ENCODE peak calls at places on chromosomes 16 and 17, in four cellular contexts. One of them, this sample, is unnamed.

GRCh38 chr16:12260647-12261262 is 284.2 kb downstream of the SNX29 start:
- DNase-seq in IMR-90: peak; percentile 84
- DNase-seq in mammary epithelial cell: no peak
- DNase-seq in PC-3: no peak
- DNase-seq in this sample: no peak

GRCh38 chr17:39753514-39754160 is 15.9 kb downstream of the GRB7 start:
- DNase-seq in IMR-90: no peak
- DNase-seq in mammary epithelial cell: no peak
- DNase-seq in PC-3: peak; percentile 25
- DNase-seq in this sample: peak; percentile 43

GRCh38 chr17:6177941-6178694 is 107.9 kb downstream of the WSCD1 start:
- DNase-seq in IMR-90: no peak
- DNase-seq in mammary epithelial cell: no peak
- DNase-seq in PC-3: peak; percentile 4
- DNase-seq in this sample: no peak

GRCh38 chr16:31458073-31458834 is 1.0 kb upstream of the ARMC5 start:
- DNase-seq in IMR-90: peak; percentile 45
- DNase-seq in mammary epithelial cell: peak; percentile 61
- DNase-seq in PC-3: no peak
- DNase-seq in this sample: peak; percentile 65

GRCh38 chr16:10122546-10122945 is 59.7 kb downstream of the GRIN2A start:
- DNase-seq in IMR-90: no peak
- DNase-seq in mammary epithelial cell: no peak
- DNase-seq in PC-3: peak; percentile 31
- DNase-seq in this sample: no peak

GRCh38 chr17:5714993-5715392 is 130.7 kb upstream of the NLRP1 start:
- DNase-seq in IMR-90: no peak
- DNase-seq in mammary epithelial cell: no peak
- DNase-seq in PC-3: no peak
- DNase-seq in this sample: no peak

GRCh38 chr16:11254913-11255736 is 879 bp downstream of the SOCS1 start:
- DNase-seq in IMR-90: peak; percentile 34
- DNase-seq in mammary epithelial cell: peak; percentile 45
- DNase-seq in PC-3: peak; percentile 52
- DNase-seq in this sample: no peak

GRCh38 chr17:74478369-74479100 is 12.1 kb downstream of the CD300A start:
- DNase-seq in IMR-90: no peak
- DNase-seq in mammary epithelial cell: no peak
- DNase-seq in PC-3: no peak
- DNase-seq in this sample: no peak

GRCh38 chr17:29572691-29573557 is 4.4 kb downstream of the TP53I13 start:
- DNase-seq in IMR-90: peak; percentile 56
- DNase-seq in mammary epithelial cell: no peak
- DNase-seq in PC-3: no peak
- DNase-seq in this sample: no peak

GRCh38 chr17:75808905-75809621 is 24.5 kb downstream of the UNK start:
- DNase-seq in IMR-90: peak; percentile 37
- DNase-seq in mammary epithelial cell: peak; percentile 86
- DNase-seq in PC-3: no peak
- DNase-seq in this sample: no peak

GRCh38 chr16:50598256-50598894 is 50.2 kb downstream of the NKD1 start:
- DNase-seq in IMR-90: no peak
- DNase-seq in mammary epithelial cell: no peak
- DNase-seq in PC-3: no peak
- DNase-seq in this sample: no peak

GRCh38 chr16:74743668-74744299 is 30.8 kb downstream of the FA2H start:
- DNase-seq in IMR-90: peak; percentile 79
- DNase-seq in mammary epithelial cell: peak; percentile 65
- DNase-seq in PC-3: peak; percentile 95
- DNase-seq in this sample: peak; percentile 94

GRCh38 chr17:63578769-63579111 is 22.0 kb upstream of the TACO1 start:
- DNase-seq in IMR-90: no peak
- DNase-seq in mammary epithelial cell: no peak
- DNase-seq in PC-3: no peak
- DNase-seq in this sample: no peak
- H4K20me1 ChIP-seq in IMR-90: peaks cover 45% of the 10 kb centered on the region
- H4K20me1 ChIP-seq in mammary epithelial cell: no peaks in the 10 kb centered on the region
- H4K20me1 ChIP-seq in PC-3: peaks cover 20% of the 10 kb centered on the region
- H4K20me1 ChIP-seq in this sample: peaks cover 54% of the 10 kb centered on the region

DNA sequence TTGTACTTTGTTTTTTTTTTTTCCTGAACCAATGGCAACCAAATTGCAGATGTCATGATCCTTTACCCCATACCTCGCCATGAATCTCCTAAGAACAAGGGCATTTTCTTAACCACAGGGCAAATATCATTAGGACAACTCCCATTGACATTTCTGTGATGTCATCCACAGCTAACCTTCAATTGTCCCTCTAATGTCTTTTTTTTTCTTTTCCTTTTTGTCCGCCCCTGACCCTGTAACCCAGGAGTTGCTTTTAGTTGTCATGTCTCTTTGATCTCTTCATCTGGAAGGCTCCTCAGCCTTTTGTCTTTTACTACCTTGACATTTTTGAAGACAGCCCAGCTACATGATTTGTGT is 410 bp upstream of the NAGPA start:
- DNase-seq in IMR-90: no peak
- DNase-seq in mammary epithelial cell: no peak
- DNase-seq in PC-3: no peak
- DNase-seq in this sample: no peak
- H3K4me2 ChIP-seq in IMR-90: peak overlapping the region; percentile 81
- H3K4me2 ChIP-seq in mammary epithelial cell: peak overlapping the region; percentile 89
- H3K4me2 ChIP-seq in PC-3: peak overlapping the region; percentile 97
- H3K4me2 ChIP-seq in this sample: peak overlapping the region; percentile 76

GRCh38 chr16:2088759-2089358 is 41.1 kb downstream of the TSC2 start:
- DNase-seq in IMR-90: no peak
- DNase-seq in mammary epithelial cell: peak; percentile 47
- DNase-seq in PC-3: no peak
- DNase-seq in this sample: no peak

GRCh38 chr16:2086812-2087425 is 39.1 kb downstream of the TSC2 start:
- DNase-seq in IMR-90: no peak
- DNase-seq in mammary epithelial cell: no peak
- DNase-seq in PC-3: no peak
- DNase-seq in this sample: no peak

GRCh38 chr16:2086136-2086742 is 38.5 kb downstream of the TSC2 start:
- DNase-seq in IMR-90: no peak
- DNase-seq in mammary epithelial cell: no peak
- DNase-seq in PC-3: no peak
- DNase-seq in this sample: no peak

GRCh38 chr16:2088192-2088631 is 40.4 kb downstream of the TSC2 start:
- DNase-seq in IMR-90: no peak
- DNase-seq in mammary epithelial cell: no peak
- DNase-seq in PC-3: no peak
- DNase-seq in this sample: no peak

GRCh38 chr16:2087426-2088191 is 39.8 kb downstream of the TSC2 start:
- DNase-seq in IMR-90: no peak
- DNase-seq in mammary epithelial cell: no peak
- DNase-seq in PC-3: no peak
- DNase-seq in this sample: no peak
- H4K20me1 ChIP-seq in IMR-90: peaks cover 21% of the 10 kb centered on the region
- H4K20me1 ChIP-seq in mammary epithelial cell: peaks cover 3% of the 10 kb centered on the region
- H4K20me1 ChIP-seq in PC-3: no peaks in the 10 kb centered on the region
- H4K20me1 ChIP-seq in this sample: peaks cover 3% of the 10 kb centered on the region

GRCh38 chr16:76246587-76246986 is 30.6 kb upstream of the CNTNAP4 start:
- DNase-seq in IMR-90: no peak
- DNase-seq in mammary epithelial cell: no peak
- DNase-seq in PC-3: no peak
- DNase-seq in this sample: no peak
- H3K4me2 ChIP-seq in IMR-90: no peak overlapping the region
- H3K4me2 ChIP-seq in mammary epithelial cell: no peak overlapping the region
- H3K4me2 ChIP-seq in PC-3: no peak overlapping the region
- H3K4me2 ChIP-seq in this sample: no peak overlapping the region

DNA sequence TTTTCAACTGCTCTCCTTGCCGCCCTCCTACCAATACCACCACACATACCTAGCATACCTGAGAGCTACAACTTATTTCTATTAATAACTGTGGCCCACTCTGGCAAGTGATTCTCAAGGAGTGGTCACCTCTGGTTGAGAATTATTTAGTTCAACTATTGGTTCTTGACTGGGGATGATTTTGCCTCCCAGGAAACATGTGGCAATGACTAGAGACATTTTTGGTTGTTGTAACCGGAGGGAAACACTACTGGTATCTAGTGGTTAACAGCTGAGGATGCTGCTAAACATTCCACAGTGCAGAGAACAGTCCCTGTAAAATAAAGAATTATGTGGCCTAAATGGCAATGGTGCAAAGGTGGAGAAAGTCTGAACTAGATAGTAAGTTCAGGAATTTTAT is 96.7 kb downstream of the TRIM37 start:
- DNase-seq in IMR-90: no peak
- DNase-seq in mammary epithelial cell: no peak
- DNase-seq in PC-3: no peak
- DNase-seq in this sample: no peak
- H4K20me1 ChIP-seq in IMR-90: no peaks in the 10 kb centered on the region
- H4K20me1 ChIP-seq in mammary epithelial cell: no peaks in the 10 kb centered on the region
- H4K20me1 ChIP-seq in PC-3: peaks cover 4% of the 10 kb centered on the region
- H4K20me1 ChIP-seq in this sample: peaks cover 3% of the 10 kb centered on the region

DNA sequence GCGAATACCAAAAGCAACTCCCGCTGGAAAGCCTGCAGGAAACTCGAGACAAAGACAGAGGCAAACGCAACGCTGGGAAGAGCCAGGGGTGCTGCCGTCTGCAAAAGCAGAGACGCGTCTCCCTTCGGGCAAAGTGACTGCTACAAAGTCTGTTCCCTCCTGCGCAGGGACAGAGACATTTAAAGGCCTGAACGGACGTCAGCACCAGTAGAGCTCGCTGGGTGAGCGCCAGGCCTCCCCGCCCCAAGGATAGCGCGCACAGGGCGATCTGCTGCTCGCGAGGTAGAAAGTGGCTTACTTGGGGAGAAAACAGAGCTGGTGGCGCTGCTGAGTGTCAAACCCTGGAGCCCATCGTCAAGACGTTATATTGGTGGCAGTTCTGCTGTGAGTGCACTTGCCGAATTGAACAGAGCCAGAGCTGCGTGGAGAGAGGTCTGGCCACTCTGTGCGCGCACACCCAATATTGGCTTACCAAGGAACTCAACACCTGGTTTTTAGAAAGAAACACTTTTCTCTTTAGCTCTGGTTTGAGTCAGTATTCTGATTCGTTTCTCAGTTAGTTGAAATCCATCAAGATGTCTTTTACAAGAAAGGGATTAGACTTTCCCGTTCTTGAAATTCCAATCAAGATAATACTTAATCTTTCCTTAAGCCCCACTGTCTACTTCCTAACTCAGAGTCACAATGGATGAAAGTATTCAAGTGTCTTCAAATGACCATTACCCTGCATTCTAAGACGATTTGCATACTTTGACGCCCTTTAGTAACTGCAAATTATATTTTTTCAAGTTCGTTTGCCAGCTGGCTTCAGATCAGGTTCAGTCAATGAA is 190.1 kb downstream of the USP22 start:
- DNase-seq in IMR-90: no peak
- DNase-seq in mammary epithelial cell: peak; percentile 38
- DNase-seq in PC-3: peak; percentile 35
- DNase-seq in this sample: peak; percentile 61
- H3K4me2 ChIP-seq in IMR-90: peak overlapping the region; percentile 52
- H3K4me2 ChIP-seq in mammary epithelial cell: peak overlapping the region; percentile 60
- H3K4me2 ChIP-seq in PC-3: peak overlapping the region; percentile 59
- H3K4me2 ChIP-seq in this sample: peak overlapping the region; percentile 97

GRCh38 chr17:27544350-27545131 is 86.4 kb upstream of the LGALS9 start:
- DNase-seq in IMR-90: peak; percentile 63
- DNase-seq in mammary epithelial cell: peak; percentile 54
- DNase-seq in PC-3: no peak
- DNase-seq in this sample: peak; percentile 53

GRCh38 chr17:27541326-27542023 is 85.2 kb downstream of the KSR1 start:
- DNase-seq in IMR-90: no peak
- DNase-seq in mammary epithelial cell: no peak
- DNase-seq in PC-3: no peak
- DNase-seq in this sample: no peak

GRCh38 chr17:27543464-27543856 is 87.2 kb downstream of the KSR1 start:
- DNase-seq in IMR-90: no peak
- DNase-seq in mammary epithelial cell: no peak
- DNase-seq in PC-3: no peak
- DNase-seq in this sample: no peak

GRCh38 chr17:27543958-27544349 is 87.0 kb upstream of the LGALS9 start:
- DNase-seq in IMR-90: no peak
- DNase-seq in mammary epithelial cell: no peak
- DNase-seq in PC-3: no peak
- DNase-seq in this sample: no peak

DNA sequence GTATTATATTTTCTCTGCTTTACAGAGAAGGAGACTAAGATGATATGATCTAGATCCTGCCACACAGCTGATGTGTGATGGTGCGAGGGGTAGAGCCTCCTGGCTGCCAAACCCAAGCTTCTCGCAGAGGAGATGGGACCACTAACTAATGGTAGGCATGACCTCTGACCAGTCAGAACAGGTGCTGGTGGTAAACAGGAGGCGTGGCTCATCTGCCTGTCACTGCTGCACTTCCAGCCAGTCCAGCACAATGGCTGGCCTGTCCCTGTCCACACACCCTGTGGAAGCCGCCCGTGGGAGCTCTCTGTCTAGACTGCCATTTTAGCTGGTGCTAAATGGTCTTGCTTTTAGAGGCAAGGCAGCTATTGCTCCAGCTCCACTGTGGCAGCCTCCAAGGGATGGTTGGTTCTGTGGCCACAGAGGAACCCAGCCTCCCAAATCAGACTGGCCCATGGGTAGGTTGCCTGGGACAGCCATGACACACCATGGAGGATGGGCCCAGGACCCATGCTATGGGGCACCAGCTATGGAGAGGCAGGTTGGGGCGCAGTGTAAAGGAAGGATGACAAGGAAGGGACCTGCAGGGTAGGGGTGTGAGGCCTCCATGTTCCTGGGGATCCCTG is 86.7 kb downstream of the KSR1 start:
- DNase-seq in IMR-90: no peak
- DNase-seq in mammary epithelial cell: no peak
- DNase-seq in PC-3: no peak
- DNase-seq in this sample: no peak
- H4K20me1 ChIP-seq in IMR-90: peaks cover 53% of the 10 kb centered on the region
- H4K20me1 ChIP-seq in mammary epithelial cell: no peaks in the 10 kb centered on the region
- H4K20me1 ChIP-seq in PC-3: no peaks in the 10 kb centered on the region
- H4K20me1 ChIP-seq in this sample: no peaks in the 10 kb centered on the region

This sample was measured in PC-9.